ENCODE peak calls at places on chromosomes 5 and 9, in five cellular contexts. T, G, Z, H and M are unnamed samples.

GRCh38 chr9:22208846-22209585 is 199.9 kb upstream of the CDKN2B start:
- DNase-seq in Z (no peak), T (no peak), H (no peak), G (no peak), M (no peak)

GRCh38 chr5:68225188-68225910 is 9.8 kb downstream of the PIK3R1 start:
- DNase-seq in G (peak), Z (peak), H (peak), T (no peak), M (peak)

GRCh38 chr9:108017671-108018070 is 528.1 kb upstream of the KLF4 start:
- DNase-seq in T (no peak), H (no peak), G (no peak), Z (peak), M (no peak)

GRCh38 chr5:141508808-141509611 is 20.1 kb downstream of the PCDHGC5 start:
- DNase-seq in Z (peak), H (peak), T (peak), G (no peak), M (peak)

GRCh38 chr9:23526806-23527205 is 299.2 kb downstream of the ELAVL2 start:
- DNase-seq in H (no peak), T (no peak), G (no peak), Z (no peak), M (no peak)

GRCh38 chr9:6072442-6072841 is 57.0 kb upstream of the RANBP6 start:
- DNase-seq in G (no peak), H (no peak), T (no peak), Z (no peak), M (no peak)

GRCh38 chr5:143182901-143183820 is 220.3 kb downstream of the NR3C1 start:
- DNase-seq in G (no peak), T (peak), H (no peak), Z (no peak), M (no peak)

GRCh38 chr9:137447722-137448568 is 6.8 kb upstream of the ENTPD8 start:
- DNase-seq in T (peak), H (no peak), G (peak), Z (no peak), M (no peak)

GRCh38 chr9:35976726-35977125 is 18.8 kb upstream of the OR2S2 start:
- DNase-seq in G (no peak), H (no peak), Z (no peak), T (no peak), M (no peak)

GRCh38 chr5:66174338-66174737 is 30.2 kb downstream of the SREK1 start:
- DNase-seq in T (no peak), H (no peak), G (no peak), Z (no peak), M (no peak)

GRCh38 chr9:68711281-68711680 is 6.2 kb downstream of the PIP5K1B start:
- DNase-seq in T (no peak), G (no peak), Z (no peak), H (no peak), M (no peak)

GRCh38 chr9:106619211-106619610 is 243.8 kb upstream of the ZNF462 start:
- DNase-seq in G (no peak), H (no peak), Z (no peak), T (no peak), M (no peak)

GRCh38 chr9:20319641-20320337 is 302.5 kb downstream of the MLLT3 start:
- DNase-seq in G (no peak), H (peak), T (no peak), Z (no peak), M (peak)

GRCh38 chr9:133149130-133150015 is 14.3 kb downstream of the GBGT1 start:
- DNase-seq in H (no peak), Z (peak), G (peak), T (peak), M (no peak)
- TF ChIP-seq CTCF in H (peak), Z (no peak), G (no peak), T (peak), M (peak)

GRCh38 chr5:160420331-160420610 is 1.4 kb upstream of the PTTG1 start:
- DNase-seq in T (no peak), G (no peak), Z (no peak), H (no peak), M (no peak)
- H3K4me3 ChIP-seq in T (no peak), G (no peak), Z (no peak), H (no peak), M (no peak)

DNA sequence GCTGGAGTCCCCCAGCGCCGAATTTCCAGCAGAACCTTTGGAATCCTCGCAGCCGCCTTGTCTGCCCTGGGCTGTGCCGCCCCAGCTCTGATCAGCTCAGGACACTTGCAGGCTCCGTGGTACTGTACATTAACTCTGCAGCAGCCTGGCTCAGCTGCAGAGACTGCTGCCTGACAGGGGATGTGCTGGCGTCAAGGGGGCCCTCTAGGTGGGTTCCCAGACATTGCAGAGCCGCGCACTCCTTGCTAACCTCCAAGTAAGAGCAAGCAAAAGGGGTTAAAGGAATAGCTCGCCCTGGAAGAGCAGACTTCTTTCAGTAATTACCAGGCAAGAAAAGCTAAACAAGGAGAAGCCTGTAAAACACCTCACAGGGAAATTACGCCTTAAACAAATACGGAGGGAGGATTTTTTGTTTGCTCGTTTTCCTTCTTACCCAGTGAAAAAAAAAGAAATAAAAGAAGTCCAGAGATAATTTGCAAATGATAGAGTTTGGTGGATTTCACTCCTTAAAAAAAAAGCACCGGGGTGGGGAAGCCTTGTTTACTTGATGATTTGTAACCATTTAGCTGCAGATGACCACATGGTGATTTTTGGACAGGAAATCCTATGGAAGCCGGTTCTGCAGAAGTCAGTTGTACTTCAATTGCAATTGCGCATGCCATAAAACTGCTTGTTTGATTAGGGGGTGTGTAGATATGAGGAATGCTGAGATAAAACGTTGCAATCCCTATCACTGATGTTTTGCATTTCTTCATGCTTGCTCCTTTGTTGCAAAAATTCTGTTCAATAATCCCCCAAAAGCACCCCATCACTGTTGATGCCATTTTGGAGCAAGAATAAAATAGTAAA is 305.8 kb downstream of the PDE4D start:
- DNase-seq in T (peak), G (peak), Z (no peak), H (no peak), M (no peak)
- TF ChIP-seq CTCF in T (peak), G (no peak), Z (no peak), H (peak), M (peak)

GRCh38 chr9:124854822-124855221 is 1.6 kb downstream of the WDR38 start:
- DNase-seq in G (no peak), Z (no peak), H (no peak), T (no peak), M (no peak)

GRCh38 chr9:124852829-124853531 is at the start of gene WDR38:
- DNase-seq in T (peak), Z (no peak), G (peak), H (no peak), M (no peak)

GRCh38 chr9:124854161-124854560 is 901 bp downstream of the WDR38 start:
- DNase-seq in Z (no peak), G (no peak), H (no peak), T (no peak), M (no peak)

GRCh38 chr9:124852121-124852828 is 985 bp upstream of the WDR38 start:
- DNase-seq in H (no peak), Z (no peak), G (no peak), T (peak), M (no peak)

DNA sequence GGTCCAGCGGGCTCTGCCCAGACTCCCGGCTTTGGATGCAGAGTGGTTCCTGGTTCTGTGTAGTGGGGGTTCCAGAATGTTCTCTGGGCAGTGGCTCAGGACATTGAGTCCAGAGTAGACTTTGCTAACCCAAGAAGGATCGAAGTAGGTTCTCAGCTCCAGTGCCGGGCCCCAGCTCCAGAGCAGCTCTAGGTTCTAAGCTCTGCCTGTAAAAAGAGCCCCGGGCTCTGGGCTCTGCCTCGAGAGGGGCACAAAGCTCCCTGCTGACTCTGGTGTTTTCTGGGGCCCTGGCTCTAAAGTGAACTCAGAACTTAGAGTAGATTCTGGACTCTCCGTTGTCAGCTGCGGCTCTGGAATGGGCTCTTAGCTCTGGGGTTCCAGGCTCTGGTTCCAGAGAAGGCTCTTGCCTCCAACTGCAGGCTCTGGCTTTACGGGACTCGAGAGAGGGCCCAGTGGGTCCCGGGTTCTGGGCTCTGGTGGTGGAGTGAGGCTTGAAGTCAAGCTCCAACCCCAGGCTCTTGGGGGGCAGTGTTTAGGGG is 414 bp downstream of the WDR38 start:
- DNase-seq in H (no peak), G (no peak), T (no peak), Z (no peak), M (no peak)
- H3K4me3 ChIP-seq in H (peak), G (peak), T (peak), Z (no peak), M (peak)